ENCODE peak calls at places on chromosomes 3 and 15, in eight cellular contexts. G, U, X, T, M, K, S and C are unnamed samples.

GRCh38 chr3:48405971-48406370 is 23.9 kb downstream of the PLXNB1 start:
- DNase-seq in G (no peak), U (no peak), X (no peak), T (no peak), M (no peak), K (no peak), S (no peak), C (no peak)

GRCh38 chr3:188176476-188176875 is 22.5 kb downstream of the LPP start:
- DNase-seq in G (no peak), U (no peak), X (no peak), T (no peak), M (no peak), K (no peak), S (no peak), C (no peak)

GRCh38 chr3:138726966-138727365 is 107.8 kb downstream of the PIK3CB start:
- DNase-seq in G (no peak), U (no peak), X (no peak), T (peak; percentile 6), M (no peak), K (no peak), S (no peak), C (no peak)

GRCh38 chr3:56747150-56747549 is 54.6 kb downstream of the ARHGEF3 start:
- DNase-seq in G (no peak), U (no peak), X (no peak), T (no peak), M (no peak), K (no peak), S (no peak), C (no peak)

GRCh38 chr15:68234060-68234459 is 4.5 kb upstream of the CLN6 start:
- DNase-seq in G (peak; percentile 23), U (no peak), X (no peak), T (peak; percentile 20), M (no peak), K (peak; percentile 53), S (no peak), C (no peak)

GRCh38 chr15:68626739-68627138 is 47.9 kb downstream of the CORO2B start:
- DNase-seq in G (no peak), U (no peak), X (no peak), T (no peak), M (no peak), K (no peak), S (peak; percentile 53), C (no peak)

GRCh38 chr3:89690649-89691048 is 583.2 kb downstream of the EPHA3 start:
- DNase-seq in G (no peak), U (no peak), X (no peak), T (no peak), M (no peak), K (no peak), S (no peak), C (no peak)

GRCh38 chr3:42045719-42046243 is 45.4 kb upstream of the TRAK1 start:
- DNase-seq in G (no peak), U (no peak), X (no peak), T (no peak), M (no peak), K (no peak), S (no peak), C (no peak)

GRCh38 chr3:126704494-126705214 is 614 bp downstream of the CHCHD6 start:
- DNase-seq in G (no peak), U (no peak), X (no peak), T (peak; percentile 12), M (no peak), K (no peak), S (peak; percentile 21), C (no peak)

GRCh38 chr15:52427804-52428203 is 100.9 kb downstream of the MYO5A start:
- DNase-seq in G (no peak), U (no peak), X (peak; percentile 15), T (peak; percentile 54), M (peak; percentile 2), K (peak; percentile 43), S (peak; percentile 69), C (no peak)

GRCh38 chr3:193772389-193772788 is 179.4 kb downstream of the OPA1 start:
- DNase-seq in G (no peak), U (no peak), X (no peak), T (no peak), M (no peak), K (no peak), S (no peak), C (no peak)

GRCh38 chr3:144142151-144142855 is 170.7 kb downstream of the DIPK2A start:
- DNase-seq in G (no peak), U (no peak), X (no peak), T (peak; percentile 61), M (no peak), K (peak; percentile 44), S (peak; percentile 7), C (no peak)

GRCh38 chr3:18445421-18446066 is 20.4 kb upstream of the SATB1 start:
- DNase-seq in G (peak; percentile 25), U (peak; percentile 43), X (no peak), T (no peak), M (no peak), K (peak; percentile 18), S (no peak), C (peak; percentile 45)

GRCh38 chr3:188309437-188310269 is 155.7 kb downstream of the LPP start:
- DNase-seq in G (no peak), U (no peak), X (no peak), T (no peak), M (no peak), K (no peak), S (no peak), C (no peak)

GRCh38 chr15:82551646-82552247 is 11.5 kb upstream of the RPS17 start:
- DNase-seq in G (no peak), U (no peak), X (no peak), T (no peak), M (no peak), K (no peak), S (peak; percentile 94), C (no peak)

GRCh38 chr15:40990789-40991188 is 37.5 kb downstream of the CHAC1 start:
- DNase-seq in G (no peak), U (no peak), X (no peak), T (no peak), M (no peak), K (no peak), S (no peak), C (no peak)

GRCh38 chr3:46006646-46007045 is 11.0 kb upstream of the FYCO1 start:
- DNase-seq in G (no peak), U (no peak), X (no peak), T (peak; percentile 79), M (no peak), K (peak; percentile 15), S (peak; percentile 42), C (no peak)

GRCh38 chr3:133295199-133295901 is 104.5 kb upstream of the BFSP2 start:
- DNase-seq in G (no peak), U (no peak), X (no peak), T (no peak), M (no peak), K (no peak), S (peak; percentile 78), C (no peak)

GRCh38 chr3:136989781-136990524 is 32.2 kb downstream of the IL20RB start:
- DNase-seq in G (no peak), U (no peak), X (no peak), T (no peak), M (no peak), K (peak; percentile 25), S (no peak), C (peak; percentile 45)

GRCh38 chr3:184757010-184757651 is 45.3 kb upstream of the MAGEF1 start:
- DNase-seq in G (peak; percentile 58), U (no peak), X (peak; percentile 64), T (peak; percentile 94), M (no peak), K (peak; percentile 83), S (peak; percentile 67), C (peak; percentile 64)

GRCh38 chr3:119624002-119624401 is 26.3 kb downstream of the PLA1A start:
- DNase-seq in G (no peak), U (no peak), X (no peak), T (no peak), M (no peak), K (no peak), S (no peak), C (no peak)

GRCh38 chr3:7489417-7489816 is 628.5 kb downstream of the GRM7 start:
- DNase-seq in G (no peak), U (no peak), X (no peak), T (no peak), M (no peak), K (no peak), S (peak; percentile 57), C (no peak)

GRCh38 chr15:74127954-74128784 is 2.2 kb upstream of the ISLR2 start:
- DNase-seq in G (no peak), U (no peak), X (peak; percentile 53), T (no peak), M (no peak), K (peak; percentile 36), S (peak; percentile 33), C (no peak)

GRCh38 chr3:50536471-50537180 is 30.9 kb downstream of the C3orf18 start:
- DNase-seq in G (no peak), U (no peak), X (no peak), T (no peak), M (no peak), K (no peak), S (peak; percentile 8), C (no peak)

GRCh38 chr3:128483657-128484403 is 9.2 kb downstream of the GATA2 start:
- DNase-seq in G (no peak), U (no peak), X (no peak), T (peak; percentile 31), M (no peak), K (no peak), S (no peak), C (no peak)
- H3K27me3 ChIP-seq in G (peaks cover 97% of the 10 kb centered on the region), U (no peaks in the 10 kb centered on the region), X (peaks cover 90% of the 10 kb centered on the region), T (peaks cover 100% of the 10 kb centered on the region), M (no peaks in the 10 kb centered on the region), K (peaks cover 70% of the 10 kb centered on the region), S (peaks cover 42% of the 10 kb centered on the region), C (peaks cover 57% of the 10 kb centered on the region)

GRCh38 chr15:77461486-77461885 is 40.8 kb downstream of the HMG20A start:
- DNase-seq in G (no peak), U (no peak), X (no peak), T (peak; percentile 37), M (no peak), K (no peak), S (no peak), C (no peak)
- H3K36me3 ChIP-seq in G (no peaks in the 10 kb centered on the region), U (peaks cover 2% of the 10 kb centered on the region), X (peaks cover 27% of the 10 kb centered on the region), T (peaks cover 4% of the 10 kb centered on the region), M (peaks cover 9% of the 10 kb centered on the region), K (no peaks in the 10 kb centered on the region), S (peaks cover 5% of the 10 kb centered on the region), C (peaks cover 6% of the 10 kb centered on the region)

DNA sequence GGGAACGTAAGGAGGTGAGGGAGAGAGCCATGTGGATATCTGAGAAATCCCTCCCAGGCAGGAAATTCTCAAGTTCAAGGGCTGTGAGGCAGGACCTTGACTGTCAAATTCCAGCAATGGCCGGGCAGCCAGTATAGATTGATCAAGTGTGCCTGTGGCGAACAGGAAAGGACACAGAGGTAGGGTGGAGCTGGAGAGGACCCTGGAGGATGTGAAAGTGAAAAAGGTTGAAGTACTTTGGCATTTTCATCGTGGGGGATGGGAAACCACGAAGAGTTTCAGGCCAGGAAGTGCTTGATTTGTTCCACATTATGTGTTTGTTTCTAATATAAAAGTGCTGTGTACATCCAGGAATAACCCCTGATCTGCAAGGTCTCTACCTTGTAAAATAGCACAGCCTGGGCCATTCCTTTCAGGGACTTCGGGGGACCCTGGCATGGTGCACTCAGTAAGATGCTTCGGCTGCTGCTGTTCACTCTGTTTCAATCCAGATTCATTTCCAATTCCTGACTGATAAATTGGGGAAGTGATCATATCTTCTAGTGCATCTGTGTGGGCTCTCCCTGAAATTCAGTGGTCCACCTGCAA is 156.6 kb downstream of the MCTP2 start:
- DNase-seq in G (no peak), U (no peak), X (no peak), T (peak; percentile 27), M (no peak), K (no peak), S (no peak), C (no peak)
- H3K27ac ChIP-seq in G (no peak overlapping the region), U (no peak overlapping the region), X (no peak overlapping the region), T (no peak overlapping the region), M (no peak overlapping the region), K (no peak overlapping the region), S (no peak overlapping the region), C (no peak overlapping the region)

GRCh38 chr3:195175476-195176337 is 95.3 kb downstream of the XXYLT1 start:
- DNase-seq in G (no peak), U (no peak), X (no peak), T (no peak), M (no peak), K (no peak), S (no peak), C (no peak)
- H3K27me3 ChIP-seq in G (no peaks in the 10 kb centered on the region), U (no peaks in the 10 kb centered on the region), X (no peaks in the 10 kb centered on the region), T (no peaks in the 10 kb centered on the region), M (no peaks in the 10 kb centered on the region), K (no peaks in the 10 kb centered on the region), S (no peaks in the 10 kb centered on the region), C (no peaks in the 10 kb centered on the region)